ENCODE peak calls at places on chromosomes 2 and 18, in nine cellular contexts. One of them, this sample, is unnamed.

GRCh38 chr2:172674034-172674967 is 61.3 kb upstream of the RAPGEF4 start:
- DNase-seq in upper lobe of left lung: peak; percentile 22
- DNase-seq in stimulated activated CD8-positive, alpha-beta memory T cell treated with anti-CD3 and anti-CD28 coated beads, Interleukin-7, amount 100 ng/mL, for 24 hours: no peak
- DNase-seq in CD4-positive, alpha-beta memory T cell: peak; percentile 15
- DNase-seq in foreskin fibroblast: no peak
- DNase-seq in retina: peak; percentile 23
- DNase-seq in GM10248: peak; percentile 64
- DNase-seq in cortex of kidney: no peak
- DNase-seq in KBM-7: no peak
- DNase-seq in this sample: no peak

GRCh38 chr2:160973991-160974390 is 186.2 kb upstream of the TANK start:
- DNase-seq in upper lobe of left lung: no peak
- DNase-seq in stimulated activated CD8-positive, alpha-beta memory T cell treated with anti-CD3 and anti-CD28 coated beads, Interleukin-7, amount 100 ng/mL, for 24 hours: no peak
- DNase-seq in CD4-positive, alpha-beta memory T cell: no peak
- DNase-seq in foreskin fibroblast: no peak
- DNase-seq in retina: no peak
- DNase-seq in GM10248: no peak
- DNase-seq in cortex of kidney: no peak
- DNase-seq in KBM-7: no peak
- DNase-seq in this sample: no peak

GRCh38 chr2:181411105-181411849 is 45.9 kb upstream of the ITGA4 start:
- DNase-seq in upper lobe of left lung: no peak
- DNase-seq in stimulated activated CD8-positive, alpha-beta memory T cell treated with anti-CD3 and anti-CD28 coated beads, Interleukin-7, amount 100 ng/mL, for 24 hours: no peak
- DNase-seq in CD4-positive, alpha-beta memory T cell: no peak
- DNase-seq in foreskin fibroblast: no peak
- DNase-seq in retina: peak; percentile 60
- DNase-seq in GM10248: no peak
- DNase-seq in cortex of kidney: no peak
- DNase-seq in KBM-7: peak; percentile 61
- DNase-seq in this sample: peak; percentile 94

GRCh38 chr18:48818329-48819254 is 132.2 kb downstream of the SMAD7 start:
- DNase-seq in upper lobe of left lung: peak; percentile 13
- DNase-seq in stimulated activated CD8-positive, alpha-beta memory T cell treated with anti-CD3 and anti-CD28 coated beads, Interleukin-7, amount 100 ng/mL, for 24 hours: no peak
- DNase-seq in CD4-positive, alpha-beta memory T cell: no peak
- DNase-seq in foreskin fibroblast: no peak
- DNase-seq in retina: no peak
- DNase-seq in GM10248: no peak
- DNase-seq in cortex of kidney: no peak
- DNase-seq in KBM-7: no peak
- DNase-seq in this sample: no peak

GRCh38 chr2:227482638-227483340 is 10.8 kb downstream of the AGFG1 start:
- DNase-seq in upper lobe of left lung: no peak
- DNase-seq in stimulated activated CD8-positive, alpha-beta memory T cell treated with anti-CD3 and anti-CD28 coated beads, Interleukin-7, amount 100 ng/mL, for 24 hours: no peak
- DNase-seq in CD4-positive, alpha-beta memory T cell: no peak
- DNase-seq in foreskin fibroblast: no peak
- DNase-seq in retina: no peak
- DNase-seq in GM10248: peak; percentile 59
- DNase-seq in cortex of kidney: no peak
- DNase-seq in KBM-7: peak; percentile 47
- DNase-seq in this sample: peak; percentile 81

GRCh38 chr2:16204791-16205620 is 264.7 kb downstream of the MYCN start:
- DNase-seq in upper lobe of left lung: no peak
- DNase-seq in stimulated activated CD8-positive, alpha-beta memory T cell treated with anti-CD3 and anti-CD28 coated beads, Interleukin-7, amount 100 ng/mL, for 24 hours: no peak
- DNase-seq in CD4-positive, alpha-beta memory T cell: no peak
- DNase-seq in foreskin fibroblast: no peak
- DNase-seq in retina: no peak
- DNase-seq in GM10248: no peak
- DNase-seq in cortex of kidney: no peak
- DNase-seq in KBM-7: no peak
- DNase-seq in this sample: no peak

GRCh38 chr2:166127217-166128155 is at the start of gene SCN1A:
- DNase-seq in upper lobe of left lung: no peak
- DNase-seq in stimulated activated CD8-positive, alpha-beta memory T cell treated with anti-CD3 and anti-CD28 coated beads, Interleukin-7, amount 100 ng/mL, for 24 hours: no peak
- DNase-seq in CD4-positive, alpha-beta memory T cell: peak; percentile 24
- DNase-seq in foreskin fibroblast: no peak
- DNase-seq in retina: peak; percentile 71
- DNase-seq in GM10248: peak; percentile 17
- DNase-seq in cortex of kidney: no peak
- DNase-seq in KBM-7: peak; percentile 61
- DNase-seq in this sample: peak; percentile 93

GRCh38 chr2:232898592-232899541 is 28.8 kb downstream of the SNORC start:
- DNase-seq in upper lobe of left lung: no peak
- DNase-seq in stimulated activated CD8-positive, alpha-beta memory T cell treated with anti-CD3 and anti-CD28 coated beads, Interleukin-7, amount 100 ng/mL, for 24 hours: no peak
- DNase-seq in CD4-positive, alpha-beta memory T cell: no peak
- DNase-seq in foreskin fibroblast: peak; percentile 46
- DNase-seq in retina: no peak
- DNase-seq in GM10248: no peak
- DNase-seq in cortex of kidney: no peak
- DNase-seq in KBM-7: no peak
- DNase-seq in this sample: no peak

GRCh38 chr2:20050712-20051517 is 513 bp downstream of the LAPTM4A start:
- DNase-seq in upper lobe of left lung: peak; percentile 66
- DNase-seq in stimulated activated CD8-positive, alpha-beta memory T cell treated with anti-CD3 and anti-CD28 coated beads, Interleukin-7, amount 100 ng/mL, for 24 hours: no peak
- DNase-seq in CD4-positive, alpha-beta memory T cell: no peak
- DNase-seq in foreskin fibroblast: no peak
- DNase-seq in retina: peak; percentile 70
- DNase-seq in GM10248: peak; percentile 44
- DNase-seq in cortex of kidney: no peak
- DNase-seq in KBM-7: no peak
- DNase-seq in this sample: peak; percentile 76

GRCh38 chr2:73925853-73926492 is 707 bp upstream of the DGUOK start:
- DNase-seq in upper lobe of left lung: no peak
- DNase-seq in stimulated activated CD8-positive, alpha-beta memory T cell treated with anti-CD3 and anti-CD28 coated beads, Interleukin-7, amount 100 ng/mL, for 24 hours: no peak
- DNase-seq in CD4-positive, alpha-beta memory T cell: no peak
- DNase-seq in foreskin fibroblast: no peak
- DNase-seq in retina: no peak
- DNase-seq in GM10248: no peak
- DNase-seq in cortex of kidney: no peak
- DNase-seq in KBM-7: no peak
- DNase-seq in this sample: peak; percentile 62

GRCh38 chr2:221676566-221677172 is 104.6 kb upstream of the EPHA4 start:
- DNase-seq in upper lobe of left lung: no peak
- DNase-seq in stimulated activated CD8-positive, alpha-beta memory T cell treated with anti-CD3 and anti-CD28 coated beads, Interleukin-7, amount 100 ng/mL, for 24 hours: no peak
- DNase-seq in CD4-positive, alpha-beta memory T cell: no peak
- DNase-seq in foreskin fibroblast: no peak
- DNase-seq in retina: no peak
- DNase-seq in GM10248: no peak
- DNase-seq in cortex of kidney: no peak
- DNase-seq in KBM-7: no peak
- DNase-seq in this sample: no peak

GRCh38 chr2:20496069-20496468 is 49.2 kb downstream of the RHOB start:
- DNase-seq in upper lobe of left lung: no peak
- DNase-seq in stimulated activated CD8-positive, alpha-beta memory T cell treated with anti-CD3 and anti-CD28 coated beads, Interleukin-7, amount 100 ng/mL, for 24 hours: no peak
- DNase-seq in CD4-positive, alpha-beta memory T cell: no peak
- DNase-seq in foreskin fibroblast: peak; percentile 51
- DNase-seq in retina: no peak
- DNase-seq in GM10248: no peak
- DNase-seq in cortex of kidney: no peak
- DNase-seq in KBM-7: no peak
- DNase-seq in this sample: no peak

GRCh38 chr2:162146906-162147305 is 5.1 kb downstream of the GCG start:
- DNase-seq in upper lobe of left lung: no peak
- DNase-seq in stimulated activated CD8-positive, alpha-beta memory T cell treated with anti-CD3 and anti-CD28 coated beads, Interleukin-7, amount 100 ng/mL, for 24 hours: no peak
- DNase-seq in CD4-positive, alpha-beta memory T cell: no peak
- DNase-seq in foreskin fibroblast: no peak
- DNase-seq in retina: no peak
- DNase-seq in GM10248: no peak
- DNase-seq in cortex of kidney: no peak
- DNase-seq in KBM-7: no peak
- DNase-seq in this sample: no peak

GRCh38 chr2:189109921-189110397 is 69.6 kb downstream of the COL5A2 start:
- DNase-seq in upper lobe of left lung: no peak
- DNase-seq in stimulated activated CD8-positive, alpha-beta memory T cell treated with anti-CD3 and anti-CD28 coated beads, Interleukin-7, amount 100 ng/mL, for 24 hours: no peak
- DNase-seq in CD4-positive, alpha-beta memory T cell: no peak
- DNase-seq in foreskin fibroblast: no peak
- DNase-seq in retina: no peak
- DNase-seq in GM10248: no peak
- DNase-seq in cortex of kidney: no peak
- DNase-seq in KBM-7: no peak
- DNase-seq in this sample: no peak

GRCh38 chr2:30527411-30527810 is 80.4 kb downstream of the LCLAT1 start:
- DNase-seq in upper lobe of left lung: no peak
- DNase-seq in stimulated activated CD8-positive, alpha-beta memory T cell treated with anti-CD3 and anti-CD28 coated beads, Interleukin-7, amount 100 ng/mL, for 24 hours: no peak
- DNase-seq in CD4-positive, alpha-beta memory T cell: no peak
- DNase-seq in foreskin fibroblast: no peak
- DNase-seq in retina: no peak
- DNase-seq in GM10248: no peak
- DNase-seq in cortex of kidney: no peak
- DNase-seq in KBM-7: no peak
- DNase-seq in this sample: no peak

GRCh38 chr2:228689049-228689448 is 507.6 kb upstream of the SPHKAP start:
- DNase-seq in upper lobe of left lung: peak; percentile 31
- DNase-seq in stimulated activated CD8-positive, alpha-beta memory T cell treated with anti-CD3 and anti-CD28 coated beads, Interleukin-7, amount 100 ng/mL, for 24 hours: no peak
- DNase-seq in CD4-positive, alpha-beta memory T cell: no peak
- DNase-seq in foreskin fibroblast: no peak
- DNase-seq in retina: peak; percentile 76
- DNase-seq in GM10248: no peak
- DNase-seq in cortex of kidney: no peak
- DNase-seq in KBM-7: peak; percentile 2
- DNase-seq in this sample: peak; percentile 1

GRCh38 chr18:79955302-79956075 is 4.0 kb upstream of the SLC66A2 start:
- DNase-seq in upper lobe of left lung: peak; percentile 21
- DNase-seq in stimulated activated CD8-positive, alpha-beta memory T cell treated with anti-CD3 and anti-CD28 coated beads, Interleukin-7, amount 100 ng/mL, for 24 hours: no peak
- DNase-seq in CD4-positive, alpha-beta memory T cell: no peak
- DNase-seq in foreskin fibroblast: no peak
- DNase-seq in retina: no peak
- DNase-seq in GM10248: no peak
- DNase-seq in cortex of kidney: no peak
- DNase-seq in KBM-7: no peak
- DNase-seq in this sample: no peak

GRCh38 chr2:239290618-239291504 is 110.0 kb downstream of the HDAC4 start:
- DNase-seq in upper lobe of left lung: no peak
- DNase-seq in stimulated activated CD8-positive, alpha-beta memory T cell treated with anti-CD3 and anti-CD28 coated beads, Interleukin-7, amount 100 ng/mL, for 24 hours: no peak
- DNase-seq in CD4-positive, alpha-beta memory T cell: no peak
- DNase-seq in foreskin fibroblast: no peak
- DNase-seq in retina: peak; percentile 67
- DNase-seq in GM10248: no peak
- DNase-seq in cortex of kidney: no peak
- DNase-seq in KBM-7: no peak
- DNase-seq in this sample: peak; percentile 79

GRCh38 chr2:153986488-153987229 is 114.9 kb downstream of the GALNT13 start:
- DNase-seq in upper lobe of left lung: no peak
- DNase-seq in stimulated activated CD8-positive, alpha-beta memory T cell treated with anti-CD3 and anti-CD28 coated beads, Interleukin-7, amount 100 ng/mL, for 24 hours: no peak
- DNase-seq in CD4-positive, alpha-beta memory T cell: no peak
- DNase-seq in foreskin fibroblast: no peak
- DNase-seq in retina: no peak
- DNase-seq in GM10248: no peak
- DNase-seq in cortex of kidney: no peak
- DNase-seq in KBM-7: no peak
- DNase-seq in this sample: no peak

GRCh38 chr2:215315301-215315700 is 3.4 kb downstream of the ATIC start:
- DNase-seq in upper lobe of left lung: no peak
- DNase-seq in stimulated activated CD8-positive, alpha-beta memory T cell treated with anti-CD3 and anti-CD28 coated beads, Interleukin-7, amount 100 ng/mL, for 24 hours: no peak
- DNase-seq in CD4-positive, alpha-beta memory T cell: no peak
- DNase-seq in foreskin fibroblast: no peak
- DNase-seq in retina: no peak
- DNase-seq in GM10248: no peak
- DNase-seq in cortex of kidney: no peak
- DNase-seq in KBM-7: no peak
- DNase-seq in this sample: no peak

GRCh38 chr2:231604101-231604684 is 11.5 kb downstream of the TEX44 start:
- DNase-seq in upper lobe of left lung: peak; percentile 42
- DNase-seq in stimulated activated CD8-positive, alpha-beta memory T cell treated with anti-CD3 and anti-CD28 coated beads, Interleukin-7, amount 100 ng/mL, for 24 hours: no peak
- DNase-seq in CD4-positive, alpha-beta memory T cell: no peak
- DNase-seq in foreskin fibroblast: no peak
- DNase-seq in retina: peak; percentile 87
- DNase-seq in GM10248: peak; percentile 74
- DNase-seq in cortex of kidney: no peak
- DNase-seq in KBM-7: no peak
- DNase-seq in this sample: peak; percentile 76

GRCh38 chr2:98472132-98472650 is 27.5 kb downstream of the INPP4A start:
- DNase-seq in upper lobe of left lung: no peak
- DNase-seq in stimulated activated CD8-positive, alpha-beta memory T cell treated with anti-CD3 and anti-CD28 coated beads, Interleukin-7, amount 100 ng/mL, for 24 hours: no peak
- DNase-seq in CD4-positive, alpha-beta memory T cell: no peak
- DNase-seq in foreskin fibroblast: no peak
- DNase-seq in retina: no peak
- DNase-seq in GM10248: no peak
- DNase-seq in cortex of kidney: no peak
- DNase-seq in KBM-7: no peak
- DNase-seq in this sample: peak; percentile 3

GRCh38 chr2:43402002-43402401 is 175.6 kb upstream of the ZFP36L2 start:
- DNase-seq in upper lobe of left lung: no peak
- DNase-seq in stimulated activated CD8-positive, alpha-beta memory T cell treated with anti-CD3 and anti-CD28 coated beads, Interleukin-7, amount 100 ng/mL, for 24 hours: no peak
- DNase-seq in CD4-positive, alpha-beta memory T cell: no peak
- DNase-seq in foreskin fibroblast: no peak
- DNase-seq in retina: no peak
- DNase-seq in GM10248: peak; percentile 62
- DNase-seq in cortex of kidney: no peak
- DNase-seq in KBM-7: no peak
- DNase-seq in this sample: peak; percentile 2

GRCh38 chr2:37641582-37642111 is 29.8 kb downstream of the CDC42EP3 start:
- DNase-seq in upper lobe of left lung: no peak
- DNase-seq in stimulated activated CD8-positive, alpha-beta memory T cell treated with anti-CD3 and anti-CD28 coated beads, Interleukin-7, amount 100 ng/mL, for 24 hours: no peak
- DNase-seq in CD4-positive, alpha-beta memory T cell: no peak
- DNase-seq in foreskin fibroblast: peak; percentile 89
- DNase-seq in retina: no peak
- DNase-seq in GM10248: no peak
- DNase-seq in cortex of kidney: no peak
- DNase-seq in KBM-7: no peak
- DNase-seq in this sample: peak; percentile 7

GRCh38 chr2:218086493-218086892 is 17.4 kb downstream of the RUFY4 start:
- DNase-seq in upper lobe of left lung: no peak
- DNase-seq in stimulated activated CD8-positive, alpha-beta memory T cell treated with anti-CD3 and anti-CD28 coated beads, Interleukin-7, amount 100 ng/mL, for 24 hours: no peak
- DNase-seq in CD4-positive, alpha-beta memory T cell: no peak
- DNase-seq in foreskin fibroblast: no peak
- DNase-seq in retina: no peak
- DNase-seq in GM10248: no peak
- DNase-seq in cortex of kidney: no peak
- DNase-seq in KBM-7: no peak
- DNase-seq in this sample: no peak

GRCh38 chr2:162297925-162298552 is 20.4 kb downstream of the IFIH1 start:
- DNase-seq in upper lobe of left lung: peak; percentile 43
- DNase-seq in stimulated activated CD8-positive, alpha-beta memory T cell treated with anti-CD3 and anti-CD28 coated beads, Interleukin-7, amount 100 ng/mL, for 24 hours: no peak
- DNase-seq in CD4-positive, alpha-beta memory T cell: peak; percentile 55
- DNase-seq in foreskin fibroblast: peak; percentile 56
- DNase-seq in retina: peak; percentile 40
- DNase-seq in GM10248: peak; percentile 29
- DNase-seq in cortex of kidney: no peak
- DNase-seq in KBM-7: peak; percentile 63
- DNase-seq in this sample: peak; percentile 68

GRCh38 chr2:191625016-191625415 is 52.9 kb upstream of the NABP1 start:
- DNase-seq in upper lobe of left lung: peak; percentile 58
- DNase-seq in stimulated activated CD8-positive, alpha-beta memory T cell treated with anti-CD3 and anti-CD28 coated beads, Interleukin-7, amount 100 ng/mL, for 24 hours: no peak
- DNase-seq in CD4-positive, alpha-beta memory T cell: peak; percentile 83
- DNase-seq in foreskin fibroblast: no peak
- DNase-seq in retina: no peak
- DNase-seq in GM10248: no peak
- DNase-seq in cortex of kidney: no peak
- DNase-seq in KBM-7: peak; percentile 83
- DNase-seq in this sample: peak; percentile 14

This sample was measured in NCI-H69.